ENCODE peak calls at places on chromosomes 3 and 15, in six cellular contexts. W, K, X, G, D and C are unnamed samples.

GRCh38 chr3:119810018-119810435 is 28.1 kb downstream of the NR1I2 start:
- DNase-seq in D (peak), W (no peak), G (peak), X (no peak), K (peak), C (peak)

GRCh38 chr3:185089343-185089742 is 63.5 kb downstream of the C3orf70 start:
- DNase-seq in X (no peak), G (peak), K (no peak), D (no peak), W (no peak), C (no peak)

GRCh38 chr15:70627734-70628541 is 135.4 kb downstream of the UACA start:
- DNase-seq in K (peak), W (no peak), X (no peak), D (no peak), G (peak), C (no peak)

GRCh38 chr3:77348244-77348855 is 308.5 kb downstream of the ROBO2 start:
- DNase-seq in D (no peak), X (no peak), W (no peak), K (no peak), G (peak), C (peak)

GRCh38 chr3:71430941-71431552 is 152.5 kb downstream of the FOXP1 start:
- DNase-seq in W (peak), D (no peak), K (no peak), G (no peak), X (no peak), C (no peak)

GRCh38 chr3:125310623-125311076 is 64.5 kb downstream of the ZNF148 start:
- DNase-seq in G (no peak), K (no peak), W (no peak), D (peak), X (no peak), C (peak)

GRCh38 chr3:31911643-31912042 is 69.4 kb downstream of the OSBPL10 start:
- DNase-seq in D (no peak), K (no peak), G (no peak), X (no peak), W (peak), C (no peak)

GRCh38 chr15:46548989-46549388 is 914.2 kb downstream of the SQOR start:
- DNase-seq in X (no peak), K (no peak), D (no peak), G (no peak), W (no peak), C (no peak)

GRCh38 chr3:24192469-24193056 is 247.5 kb downstream of the NR1D2 start:
- DNase-seq in D (no peak), W (no peak), G (no peak), K (no peak), X (no peak), C (no peak)

GRCh38 chr3:38843898-38844297 is 27.9 kb upstream of the SCN10A start:
- DNase-seq in K (peak), G (peak), D (no peak), X (no peak), W (no peak), C (peak)

GRCh38 chr3:11238880-11239279 is 33.3 kb upstream of the ATG7 start:
- DNase-seq in W (peak), D (no peak), K (peak), X (no peak), G (peak), C (peak)

GRCh38 chr15:46961795-46962194 is 755.5 kb upstream of the SEMA6D start:
- DNase-seq in K (no peak), W (no peak), G (no peak), D (no peak), X (no peak), C (no peak)

GRCh38 chr3:116135462-116135861 is 309.8 kb downstream of the LSAMP start:
- DNase-seq in W (no peak), G (peak), X (no peak), D (no peak), K (peak), C (peak)

GRCh38 chr3:95189348-95189747 is 1126.5 kb downstream of the NSUN3 start:
- DNase-seq in X (no peak), K (no peak), W (no peak), D (no peak), G (no peak), C (no peak)

GRCh38 chr3:62621171-62621570 is 247.8 kb upstream of the FEZF2 start:
- DNase-seq in W (no peak), K (no peak), D (no peak), G (no peak), X (no peak), C (no peak)

GRCh38 chr15:49864251-49864650 is 243.4 kb downstream of the DTWD1 start:
- DNase-seq in D (no peak), W (no peak), G (no peak), K (no peak), X (no peak), C (no peak)

GRCh38 chr3:114078126-114078525 is 21.6 kb downstream of the QTRT2 start:
- DNase-seq in G (no peak), D (no peak), X (no peak), K (peak), W (no peak), C (no peak)

GRCh38 chr15:62444104-62445027 is 279.3 kb upstream of the C2CD4B start:
- DNase-seq in G (peak), K (peak), X (no peak), D (no peak), W (peak), C (no peak)

GRCh38 chr3:169146866-169147245 is 516.7 kb downstream of the MECOM start:
- DNase-seq in X (peak), G (no peak), W (no peak), K (peak), D (no peak), C (no peak)

GRCh38 chr3:124083990-124084389 is 92.1 kb upstream of the ROPN1 start:
- DNase-seq in X (no peak), W (no peak), D (no peak), G (no peak), K (no peak), C (peak)

GRCh38 chr3:71753716-71754609 is at the start of gene GPR27:
- DNase-seq in K (peak), G (peak), W (no peak), X (peak), D (no peak), C (peak)

GRCh38 chr3:49174586-49174985 is 3.2 kb downstream of the KLHDC8B start:
- DNase-seq in W (no peak), K (no peak), G (no peak), D (no peak), X (no peak), C (no peak)

GRCh38 chr3:70808881-70809280 is 496.4 kb upstream of the MDFIC2 start:
- DNase-seq in D (no peak), G (no peak), X (no peak), K (no peak), W (no peak), C (no peak)

GRCh38 chr3:113111308-113111707 is 100.0 kb upstream of the BOC start:
- DNase-seq in D (no peak), W (no peak), G (no peak), X (no peak), K (no peak), C (no peak)

GRCh38 chr3:10437272-10437994 is 68.0 kb downstream of the ATP2B2 start:
- DNase-seq in K (peak), D (peak), G (peak), X (no peak), W (no peak), C (peak)

GRCh38 chr15:69451951-69452701 is 492 bp upstream of the RPLP1 start:
- DNase-seq in W (no peak), K (peak), G (peak), X (no peak), D (no peak), C (peak)

GRCh38 chr15:43095243-43095642 is 10.6 kb downstream of the UBR1 start:
- DNase-seq in K (peak), D (no peak), G (peak), W (no peak), X (no peak), C (no peak)

GRCh38 chr3:98172621-98173020 is 6.1 kb downstream of the OR5H15 start:
- DNase-seq in K (no peak), D (no peak), W (no peak), X (no peak), G (no peak), C (peak)

GRCh38 chr3:157390713-157391515 is 45.7 kb upstream of the PTX3 start:
- DNase-seq in D (no peak), K (peak), G (no peak), W (no peak), X (no peak), C (no peak)

GRCh38 chr15:101451886-101452285 is 37.6 kb downstream of the PCSK6 start:
- DNase-seq in W (no peak), D (no peak), K (no peak), G (peak), X (no peak), C (no peak)

GRCh38 chr3:136196064-136196400 is at the start of gene MSL2:
- DNase-seq in W (no peak), K (no peak), D (no peak), X (no peak), G (no peak), C (no peak)

GRCh38 chr3:136194409-136195257 is 1.5 kb downstream of the MSL2 start:
- DNase-seq in W (no peak), X (no peak), D (peak), K (peak), G (peak), C (peak)

GRCh38 chr3:136195258-136196063 is 674 bp downstream of the MSL2 start:
- DNase-seq in K (peak), X (no peak), W (no peak), D (no peak), G (peak), C (peak)

GRCh38 chr3:136197159-136197715 is 1.1 kb upstream of the MSL2 start:
- DNase-seq in K (no peak), G (no peak), W (no peak), X (no peak), D (no peak), C (peak)

DNA sequence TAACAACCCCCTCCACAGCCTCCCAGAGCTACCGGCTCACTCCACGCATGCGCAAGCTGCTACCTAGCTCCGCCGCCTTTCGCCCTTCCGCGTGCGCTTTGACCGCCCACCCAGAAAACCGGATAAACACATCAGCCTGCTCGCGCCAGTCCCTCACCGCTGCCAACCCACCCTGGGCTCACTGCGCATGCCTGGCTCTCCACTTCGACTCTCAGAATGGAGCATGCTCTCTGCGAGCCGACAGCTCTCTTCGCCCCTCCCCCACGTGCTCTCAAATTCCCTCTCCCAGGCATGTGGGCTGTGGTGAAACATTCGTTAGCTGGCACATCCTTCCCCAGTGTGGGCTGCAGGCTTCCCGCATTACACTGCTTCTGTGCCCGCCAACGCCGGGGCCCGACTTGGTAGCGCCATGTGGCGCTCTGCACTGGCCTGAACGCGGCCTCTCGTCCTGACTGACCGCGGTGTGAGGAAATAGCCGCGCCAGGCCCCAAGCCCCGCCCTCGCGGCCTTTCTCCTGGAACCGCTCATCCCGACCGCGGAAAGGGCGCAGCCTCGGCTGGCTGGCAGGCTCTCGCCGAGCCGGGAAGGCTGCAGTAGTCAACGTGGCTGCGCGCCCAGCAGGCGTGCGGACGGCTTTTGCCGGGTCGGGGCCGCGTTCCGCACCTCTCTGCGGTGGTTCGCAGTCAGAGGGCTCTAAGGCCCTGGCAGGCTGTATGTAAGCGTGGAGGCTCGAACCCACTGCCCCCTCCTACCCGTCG is 445 bp upstream of the MSL2 start:
- DNase-seq in W (peak), G (peak), D (peak), K (peak), X (peak), C (peak)
- TF ChIP-seq CTCF in W (no peak), G (no peak), D (no peak), K (no peak), X (no peak), C (no peak)

GRCh38 chr3:40215015-40215414 is 94.5 kb upstream of the EIF1B start:
- DNase-seq in W (no peak), X (no peak), G (no peak), D (no peak), K (no peak), C (no peak)

GRCh38 chr3:40213556-40213955 is 96.0 kb upstream of the EIF1B start:
- DNase-seq in X (no peak), K (no peak), G (no peak), W (no peak), D (no peak), C (no peak)

GRCh38 chr3:40207796-40208195 is 101.7 kb upstream of the EIF1B start:
- DNase-seq in G (peak), D (no peak), K (peak), X (no peak), W (no peak), C (no peak)

GRCh38 chr3:40208251-40208650 is 101.3 kb upstream of the EIF1B start:
- DNase-seq in X (no peak), G (no peak), K (no peak), D (no peak), W (no peak), C (no peak)

DNA sequence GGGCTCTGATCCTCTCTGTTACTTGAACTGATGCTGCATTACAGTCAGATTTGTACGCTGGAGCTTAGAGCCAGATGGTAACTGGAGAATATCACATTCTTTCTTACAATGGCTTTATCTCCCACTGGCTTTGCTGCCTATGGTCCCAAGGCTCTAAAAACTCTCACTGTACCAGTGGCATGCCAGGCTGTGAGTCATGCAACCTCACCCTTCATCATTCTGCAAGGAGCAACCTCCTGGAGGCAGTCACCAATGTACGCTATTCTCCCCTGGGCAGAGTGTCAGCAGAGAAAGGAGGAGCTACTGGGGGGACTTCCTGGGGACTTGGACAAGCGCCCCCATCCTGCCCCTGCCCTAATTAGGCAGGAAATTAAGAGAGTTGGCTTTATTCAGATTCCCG is 97.9 kb upstream of the EIF1B start:
- DNase-seq in G (peak), W (no peak), X (no peak), D (no peak), K (peak), C (no peak)
- H3K4me3 ChIP-seq in G (no peak), W (no peak), X (no peak), D (no peak), K (no peak), C (no peak)

GRCh38 chr15:79364571-79365240 is 53.8 kb downstream of the TMED3 start:
- DNase-seq in X (no peak), W (no peak), D (no peak), K (no peak), G (no peak), C (no peak)
- TF ChIP-seq CTCF in X (no peak), W (no peak), D (no peak), K (peak), G (peak), C (no peak)

GRCh38 chr3:182618085-182618732 is 175.1 kb upstream of the ATP11B start:
- DNase-seq in X (no peak), G (peak), D (no peak), K (peak), W (no peak), C (peak)

GRCh38 chr3:182617511-182617910 is 175.8 kb upstream of the ATP11B start:
- DNase-seq in G (no peak), W (no peak), K (no peak), X (no peak), D (no peak), C (no peak)

GRCh38 chr3:182620715-182621434 is 172.4 kb upstream of the ATP11B start:
- DNase-seq in D (no peak), K (no peak), X (no peak), G (no peak), W (no peak), C (no peak)

GRCh38 chr3:182621435-182622240 is 171.7 kb upstream of the ATP11B start:
- DNase-seq in W (no peak), K (no peak), X (no peak), D (no peak), G (no peak), C (no peak)

GRCh38 chr3:182618981-182619591 is 174.2 kb upstream of the ATP11B start:
- DNase-seq in K (no peak), X (no peak), W (no peak), D (no peak), G (peak), C (no peak)
- H3K4me3 ChIP-seq in K (no peak), X (no peak), W (no peak), D (no peak), G (no peak), C (no peak)

GRCh38 chr3:43203022-43203421 is 83.3 kb upstream of the SNRK start:
- DNase-seq in D (no peak), K (no peak), W (no peak), G (peak), X (no peak), C (no peak)
- TF ChIP-seq CTCF in D (no peak), K (no peak), W (no peak), G (no peak), X (no peak), C (no peak)

DNA sequence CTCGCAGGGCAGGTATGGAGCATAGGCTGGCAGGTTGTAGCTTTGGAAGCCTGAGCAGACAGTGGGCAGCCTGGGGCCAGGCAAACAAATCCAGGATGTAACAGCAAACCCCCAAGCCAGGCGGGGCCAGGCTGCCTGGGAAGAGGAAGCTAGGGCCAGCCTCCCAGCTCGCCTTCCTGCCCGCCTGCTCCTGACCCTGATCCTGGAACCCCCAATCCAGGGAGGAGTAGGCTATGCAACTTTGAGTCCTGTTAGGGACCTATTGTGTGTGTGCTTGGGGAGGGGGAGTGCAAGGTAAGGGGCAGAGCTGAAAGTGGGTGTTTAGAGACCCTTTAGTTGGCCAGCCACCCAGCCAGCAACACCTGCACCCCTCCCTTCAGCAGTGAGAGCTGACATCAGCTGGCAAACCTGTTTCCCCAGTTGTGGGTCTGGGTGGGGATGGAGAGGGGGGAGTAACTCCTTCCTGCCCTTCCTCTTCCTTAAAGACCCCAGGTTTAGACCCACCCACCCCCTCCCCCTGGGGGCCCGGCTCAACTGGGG is 2.5 kb downstream of the NBEAL2 start:
- DNase-seq in K (no peak), G (no peak), D (no peak), W (no peak), X (no peak), C (no peak)
- H3K4me3 ChIP-seq in K (no peak), G (no peak), D (peak), W (peak), X (no peak), C (no peak)

GRCh38 chr3:139718415-139718814 is 40.6 kb upstream of the NMNAT3 start:
- DNase-seq in X (peak), D (no peak), G (peak), K (peak), W (no peak), C (no peak)
- TF ChIP-seq CTCF in X (peak), D (no peak), G (peak), K (peak), W (peak), C (no peak)

DNA sequence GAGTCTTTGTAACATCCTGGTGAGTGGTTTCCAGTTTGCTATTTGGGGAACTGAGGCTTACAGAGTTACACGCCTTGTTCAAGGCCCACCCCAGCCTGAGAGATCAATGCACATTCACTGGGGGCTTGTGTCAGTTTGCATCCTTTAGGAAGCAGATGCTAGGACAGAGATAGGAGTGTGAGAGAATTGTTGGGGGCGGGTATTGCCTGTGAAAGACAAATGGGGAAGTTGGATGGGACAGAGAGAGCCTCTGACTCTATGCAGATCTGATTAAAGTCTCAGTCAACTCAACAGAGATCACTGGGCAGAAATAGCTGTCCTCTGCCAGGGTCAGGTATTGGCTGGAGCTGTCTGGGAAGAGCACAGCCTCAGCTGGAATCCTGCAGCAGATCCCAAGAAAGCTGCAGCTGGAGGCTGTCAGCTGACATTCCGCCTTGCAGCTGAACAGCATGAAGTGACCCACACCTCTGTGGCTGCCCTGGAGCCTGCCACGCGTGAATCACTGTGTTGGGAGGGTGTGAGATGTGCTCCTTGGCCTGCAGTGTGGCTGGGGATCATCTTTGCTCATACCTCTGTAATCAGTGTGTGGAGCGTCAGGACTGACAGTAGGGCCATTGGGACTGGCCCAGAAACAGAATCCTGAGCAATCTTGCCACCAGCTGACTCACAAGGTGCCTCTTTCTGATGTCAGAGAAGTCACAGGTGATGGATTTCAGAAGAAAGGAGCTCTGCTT is 283.9 kb upstream of the LRRFIP2 start:
- DNase-seq in K (peak), G (peak), D (no peak), W (no peak), X (no peak), C (no peak)
- H3K4me3 ChIP-seq in K (no peak), G (no peak), D (no peak), W (no peak), X (no peak), C (no peak)